ENCODE peak calls at places on chromosomes 5 and 9, in seven cellular contexts. Q, S, N, A, J, E and H are unnamed samples.
A peak's percentile ranks its signal among the peaks of the same experiment; 100 is the strongest.

GRCh38 chr9:3059781-3060468 is 216.0 kb upstream of the PUM3 start:
- DNase-seq in Q (no peak), S (no peak), N (no peak), A (no peak), J (no peak), E (no peak), H (no peak)

GRCh38 chr5:139108056-139108811 is 89.9 kb downstream of the SIL1 start:
- DNase-seq in Q (no peak), S (peak; percentile 32), N (no peak), A (no peak), J (no peak), E (no peak), H (no peak)

GRCh38 chr5:33631139-33631538 is 190.4 kb downstream of the TARS1 start:
- DNase-seq in Q (no peak), S (no peak), N (peak; percentile 23), A (no peak), J (no peak), E (no peak), H (no peak)

GRCh38 chr9:12666813-12667212 is 26.4 kb upstream of the TYRP1 start:
- DNase-seq in Q (no peak), S (no peak), N (no peak), A (no peak), J (no peak), E (no peak), H (peak; percentile 6)

GRCh38 chr9:84485539-84485938 is 145.0 kb upstream of the SLC28A3 start:
- DNase-seq in Q (no peak), S (no peak), N (no peak), A (no peak), J (no peak), E (no peak), H (no peak)

GRCh38 chr5:36928947-36929346 is 52.4 kb downstream of the NIPBL start:
- DNase-seq in Q (no peak), S (no peak), N (peak; percentile 54), A (no peak), J (no peak), E (no peak), H (no peak)

GRCh38 chr5:39186289-39186688 is 33.1 kb downstream of the FYB1 start:
- DNase-seq in Q (no peak), S (no peak), N (no peak), A (no peak), J (no peak), E (no peak), H (no peak)

GRCh38 chr5:136149891-136150290 is 17.2 kb downstream of the SMAD5 start:
- DNase-seq in Q (no peak), S (no peak), N (no peak), A (no peak), J (no peak), E (no peak), H (no peak)

GRCh38 chr9:116039893-116040292 is 113.7 kb upstream of the PAPPA start:
- DNase-seq in Q (no peak), S (no peak), N (no peak), A (no peak), J (no peak), E (no peak), H (no peak)

GRCh38 chr5:120901199-120901598 is 437.1 kb downstream of the PRR16 start:
- DNase-seq in Q (no peak), S (no peak), N (peak; percentile 15), A (no peak), J (no peak), E (no peak), H (no peak)

GRCh38 chr5:83035373-83036170 is 41.6 kb downstream of the TMEM167A start:
- DNase-seq in Q (no peak), S (peak; percentile 99), N (no peak), A (peak; percentile 47), J (no peak), E (no peak), H (no peak)

GRCh38 chr9:90659626-90660364 is 17.2 kb upstream of the DIRAS2 start:
- DNase-seq in Q (no peak), S (no peak), N (peak; percentile 38), A (no peak), J (no peak), E (no peak), H (no peak)

GRCh38 chr9:98570663-98571440 is 137.9 kb downstream of the GABBR2 start:
- DNase-seq in Q (no peak), S (no peak), N (no peak), A (peak; percentile 8), J (no peak), E (no peak), H (peak; percentile 35)

GRCh38 chr9:124455820-124456219 is 5.6 kb downstream of the ADGRD2 start:
- DNase-seq in Q (no peak), S (no peak), N (no peak), A (no peak), J (no peak), E (no peak), H (no peak)